ENCODE peak calls at places on chromosome 15, in seven cellular contexts. J is GM13977, M is AG09319, T is RWPE1, V is GM10248, Z is neural progenitor cell, U is dorsolateral prefrontal cortex. P is an unnamed sample.

GRCh38 chr15:67010898-67011619 is 54.3 kb upstream of the SMAD3 start:
- DNase-seq in J (no peak), M (no peak), T (no peak), V (no peak), Z (peak), U (no peak), P (peak)

GRCh38 chr15:78182336-78182700 is 33.2 kb downstream of the IDH3A start:
- DNase-seq in J (no peak), M (no peak), T (no peak), V (no peak), Z (no peak), U (no peak), P (no peak)

GRCh38 chr15:55221090-55222011 is 24.6 kb upstream of the RSL24D1 start:
- DNase-seq in J (peak), M (peak), T (peak), V (peak), Z (no peak), U (no peak), P (peak)

GRCh38 chr15:30984542-30984941 is 6.9 kb downstream of the MTMR10 start:
- DNase-seq in J (no peak), M (no peak), T (no peak), V (no peak), Z (no peak), U (peak), P (no peak)

GRCh38 chr15:63044645-63045437 is 2.3 kb downstream of the TPM1 start:
- DNase-seq in J (peak), M (no peak), T (no peak), V (no peak), Z (peak), U (no peak), P (peak)

GRCh38 chr15:27479232-27480140 is 508.5 kb downstream of the GABRG3 start:
- DNase-seq in J (no peak), M (no peak), T (peak), V (no peak), Z (no peak), U (no peak), P (no peak)

GRCh38 chr15:49720221-49720620 is 99.4 kb downstream of the DTWD1 start:
- DNase-seq in J (no peak), M (no peak), T (no peak), V (no peak), Z (no peak), U (no peak), P (no peak)

GRCh38 chr15:75763137-75763611 is 50.5 kb upstream of the CSPG4 start:
- DNase-seq in J (no peak), M (no peak), T (no peak), V (no peak), Z (no peak), U (no peak), P (no peak)

GRCh38 chr15:67048281-67049279 is 16.8 kb upstream of the SMAD3 start:
- DNase-seq in J (no peak), M (peak), T (peak), V (no peak), Z (no peak), U (no peak), P (peak)

GRCh38 chr15:29131336-29132109 is 138.1 kb downstream of the NSMCE3 start:
- DNase-seq in J (no peak), M (no peak), T (no peak), V (no peak), Z (no peak), U (no peak), P (no peak)

GRCh38 chr15:39714251-39714650 is 68.4 kb downstream of the FSIP1 start:
- DNase-seq in J (no peak), M (no peak), T (no peak), V (no peak), Z (no peak), U (no peak), P (no peak)

GRCh38 chr15:100520132-100520921 is 8.4 kb downstream of the CERS3 start:
- DNase-seq in J (no peak), M (no peak), T (no peak), V (no peak), Z (no peak), U (no peak), P (no peak)

GRCh38 chr15:37045859-37046318 is 54.5 kb downstream of the MEIS2 start:
- DNase-seq in J (no peak), M (no peak), T (no peak), V (no peak), Z (peak), U (no peak), P (no peak)

GRCh38 chr15:45449878-45450277 is 71.5 kb upstream of the GATM start:
- DNase-seq in J (no peak), M (no peak), T (no peak), V (no peak), Z (no peak), U (no peak), P (no peak)

GRCh38 chr15:68218331-68218730 is 11.2 kb downstream of the CLN6 start:
- DNase-seq in J (no peak), M (no peak), T (no peak), V (no peak), Z (no peak), U (no peak), P (no peak)

DNA sequence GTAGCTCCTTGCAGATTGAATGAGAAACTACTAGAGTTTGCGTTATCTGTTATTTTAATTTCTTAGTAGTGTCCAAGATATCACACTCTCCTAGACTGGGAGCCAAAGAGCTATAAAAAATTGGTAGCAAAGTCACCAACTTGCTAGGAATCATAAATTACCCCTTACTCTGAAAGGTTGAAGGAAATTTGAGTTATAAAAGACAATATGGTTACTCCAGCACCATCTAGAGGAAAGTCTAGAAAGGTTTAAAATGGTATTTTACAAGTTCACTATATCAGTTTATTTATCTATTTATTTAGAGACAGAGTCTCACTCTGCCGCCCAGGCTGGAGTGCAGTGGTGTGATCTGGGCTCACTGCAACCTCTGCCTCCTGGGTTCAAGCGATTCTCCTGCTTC is 121.6 kb downstream of the RBPMS2 start:
- DNase-seq in J (no peak), M (no peak), T (no peak), V (no peak), Z (no peak), U (no peak), P (no peak)
- TF ChIP-seq CTCF in J (peak), M (peak), T (peak), V (peak), Z (peak), U (peak), P (peak)

DNA sequence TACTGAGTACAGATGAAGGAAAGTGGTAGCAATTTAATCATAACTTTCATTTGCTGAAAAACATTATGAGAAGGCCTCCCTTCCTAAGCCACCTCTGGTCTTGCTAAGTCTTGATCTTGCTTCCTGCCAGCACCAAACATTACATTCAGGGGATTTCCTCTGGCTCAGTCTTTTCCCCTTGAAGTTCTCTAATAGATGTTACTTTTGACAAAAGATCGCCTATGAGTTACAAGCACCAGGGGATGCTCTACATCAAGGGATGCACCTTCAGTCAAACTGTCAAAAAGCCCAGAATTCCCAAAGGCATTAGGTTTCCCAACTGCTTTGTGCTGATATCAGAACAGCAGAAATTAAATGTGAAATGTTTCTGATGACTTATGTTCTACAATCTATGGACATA is 47.3 kb downstream of the AQP9 start:
- DNase-seq in J (peak), M (no peak), T (no peak), V (no peak), Z (no peak), U (no peak), P (no peak)
- TF ChIP-seq CTCF in J (no peak), M (peak), T (no peak), V (no peak), Z (peak), U (no peak), P (peak)

DNA sequence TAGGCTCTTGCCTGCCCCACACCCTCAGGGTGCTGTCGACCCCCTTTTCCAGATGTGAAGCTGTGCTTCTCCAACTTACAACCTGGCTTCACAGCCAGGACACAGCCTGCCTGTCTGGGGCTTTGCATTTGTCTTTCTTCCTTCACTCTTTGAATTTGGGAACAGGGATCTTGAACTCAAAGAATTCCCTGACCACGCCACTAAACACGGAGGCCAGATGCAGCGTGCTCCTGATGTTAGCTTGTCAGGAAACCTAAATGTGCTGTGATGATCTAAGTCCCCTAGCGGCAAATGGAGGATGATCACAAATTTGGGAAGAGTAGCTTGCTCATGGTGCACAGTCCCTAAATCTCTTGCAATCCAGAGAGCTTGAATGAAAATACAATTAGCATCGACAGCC is 244.8 kb upstream of the RGMA start:
- DNase-seq in J (no peak), M (no peak), T (no peak), V (no peak), Z (peak), U (no peak), P (no peak)
- TF ChIP-seq CTCF in J (no peak), M (no peak), T (no peak), V (no peak), Z (peak), U (no peak), P (no peak)

GRCh38 chr15:69722924-69723323 is 270.3 kb downstream of the RPLP1 start:
- DNase-seq in J (no peak), M (no peak), T (no peak), V (no peak), Z (no peak), U (no peak), P (no peak)

GRCh38 chr15:69725210-69725609 is 272.6 kb downstream of the RPLP1 start:
- DNase-seq in J (no peak), M (no peak), T (no peak), V (no peak), Z (no peak), U (no peak), P (no peak)

GRCh38 chr15:69725957-69726356 is 273.3 kb downstream of the RPLP1 start:
- DNase-seq in J (no peak), M (no peak), T (no peak), V (no peak), Z (no peak), U (no peak), P (no peak)

GRCh38 chr15:69724331-69724730 is 271.7 kb downstream of the RPLP1 start:
- DNase-seq in J (no peak), M (no peak), T (no peak), V (no peak), Z (no peak), U (no peak), P (no peak)

DNA sequence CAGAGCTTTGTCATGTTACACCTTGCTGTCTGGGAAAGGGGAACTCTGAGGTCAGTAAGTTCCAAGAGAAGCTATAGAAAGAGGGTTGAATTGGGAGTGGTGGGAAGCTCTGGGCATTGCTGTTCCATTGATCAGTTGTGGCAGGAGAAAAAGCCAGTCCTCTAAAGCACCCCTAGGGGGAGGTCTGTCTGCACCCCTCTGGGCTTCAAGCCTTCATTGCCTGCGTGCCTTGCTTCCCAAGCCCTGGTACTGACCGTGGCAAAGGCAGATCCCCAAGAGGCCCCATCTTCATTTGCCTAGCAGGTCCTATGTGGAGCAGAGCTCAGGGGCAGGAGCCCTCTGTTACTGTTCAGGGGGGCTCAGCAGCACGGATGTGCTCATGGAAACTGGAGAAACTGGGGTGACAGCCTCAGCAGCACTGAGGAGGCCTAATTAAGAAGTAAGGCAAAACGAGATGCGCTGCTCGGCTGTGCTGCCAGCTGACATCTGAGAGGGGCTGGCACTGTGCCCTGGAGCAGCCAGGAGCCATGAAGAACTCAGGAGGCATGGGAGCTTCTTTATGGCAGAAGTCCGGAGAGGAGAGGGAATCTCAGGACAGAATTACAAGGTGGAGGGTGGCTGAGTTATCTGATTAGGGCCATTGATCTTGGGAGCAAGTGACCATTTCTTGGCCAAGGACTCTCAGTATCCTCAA is 270.9 kb downstream of the RPLP1 start:
- DNase-seq in J (no peak), M (no peak), T (no peak), V (no peak), Z (peak), U (no peak), P (no peak)
- TF ChIP-seq CTCF in J (no peak), M (no peak), T (no peak), V (no peak), Z (peak), U (no peak), P (peak)

DNA sequence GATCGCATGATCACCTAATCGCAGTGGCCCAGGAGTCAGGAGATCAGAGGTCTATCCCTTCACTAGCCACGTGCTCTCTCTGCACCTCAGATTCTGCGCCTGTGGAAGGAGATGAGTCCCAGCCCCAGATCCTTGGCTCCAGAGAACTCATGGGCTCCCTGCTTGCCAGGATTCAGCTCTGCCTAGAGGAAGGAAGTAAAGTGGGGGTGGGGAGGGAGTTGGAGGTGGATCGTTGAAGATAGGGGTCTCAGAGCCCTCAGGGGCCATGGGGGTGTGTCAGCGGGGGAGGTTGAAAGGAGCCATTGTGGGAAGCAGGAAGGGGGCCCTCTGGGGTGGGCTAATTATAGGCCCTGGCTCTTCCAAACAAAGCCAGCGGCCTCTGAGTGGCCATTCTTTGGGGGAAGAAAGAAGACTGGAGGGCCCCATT is 11.3 kb upstream of the STRA6 start:
- DNase-seq in J (no peak), M (no peak), T (no peak), V (no peak), Z (peak), U (no peak), P (no peak)
- TF ChIP-seq CTCF in J (no peak), M (no peak), T (no peak), V (no peak), Z (no peak), U (no peak), P (no peak)

GRCh38 chr15:80693682-80694623 is 1.2 kb upstream of the ABHD17C start:
- DNase-seq in J (peak), M (no peak), T (no peak), V (no peak), Z (no peak), U (no peak), P (no peak)

GRCh38 chr15:80697316-80697715 is 2.2 kb downstream of the ABHD17C start:
- DNase-seq in J (no peak), M (no peak), T (no peak), V (no peak), Z (no peak), U (no peak), P (no peak)

GRCh38 chr15:80694624-80695098 is 449 bp upstream of the ABHD17C start:
- DNase-seq in J (peak), M (no peak), T (peak), V (no peak), Z (peak), U (no peak), P (no peak)

GRCh38 chr15:80695099-80695910 is at the start of gene ABHD17C:
- DNase-seq in J (peak), M (peak), T (peak), V (peak), Z (peak), U (peak), P (peak)

GRCh38 chr15:80695911-80696651 is 971 bp downstream of the ABHD17C start:
- DNase-seq in J (no peak), M (no peak), T (peak), V (peak), Z (peak), U (no peak), P (peak)
- TF ChIP-seq CTCF in J (no peak), M (peak), T (no peak), V (no peak), Z (no peak), U (no peak), P (peak)

P was measured in HFFc6.